ENCODE peak calls at places on chromosomes 13 and 19, in five cellular contexts. C is testis, I is right lobe of liver, T is uterus, F is body of pancreas. X is an unnamed sample.

GRCh38 chr19:35206379-35206778 is 22.2 kb downstream of the FAM187B start:
- DNase-seq in C (no peak), I (no peak), T (no peak), F (no peak), X (no peak)

GRCh38 chr13:80235559-80236296 is 105.2 kb downstream of the SPRY2 start:
- DNase-seq in C (no peak), I (no peak), T (no peak), F (no peak), X (no peak)

GRCh38 chr19:17948474-17948966 is 15.7 kb downstream of the CCDC124 start:
- DNase-seq in C (no peak), I (no peak), T (peak; percentile 62), F (peak; percentile 35), X (no peak)

GRCh38 chr13:33800646-33801186 is 17.2 kb upstream of the RFC3 start:
- DNase-seq in C (no peak), I (no peak), T (no peak), F (no peak), X (no peak)

GRCh38 chr13:110183925-110184324 is 123.0 kb downstream of the COL4A1 start:
- DNase-seq in C (no peak), I (no peak), T (no peak), F (no peak), X (no peak)

GRCh38 chr13:52925221-52925620 is 76.8 kb upstream of the PCDH8 start:
- DNase-seq in C (no peak), I (no peak), T (no peak), F (no peak), X (no peak)

GRCh38 chr19:18046066-18046718 is 38.2 kb downstream of the ARRDC2 start:
- DNase-seq in C (no peak), I (no peak), T (peak; percentile 24), F (no peak), X (no peak)

GRCh38 chr13:105334211-105334610 is 1201.3 kb downstream of the EFNB2 start:
- DNase-seq in C (no peak), I (no peak), T (no peak), F (no peak), X (no peak)

GRCh38 chr13:110726726-110727125 is 13.2 kb downstream of the ING1 start:
- DNase-seq in C (no peak), I (no peak), T (no peak), F (no peak), X (peak; percentile 86)

GRCh38 chr13:47289578-47289977 is 392.7 kb upstream of the HTR2A start:
- DNase-seq in C (no peak), I (no peak), T (no peak), F (no peak), X (no peak)

GRCh38 chr19:42273407-42274064 is 4.5 kb downstream of the CIC start:
- DNase-seq in C (no peak), I (no peak), T (no peak), F (no peak), X (peak; percentile 76)

GRCh38 chr13:97133955-97134354 is 88.2 kb upstream of the MBNL2 start:
- DNase-seq in C (no peak), I (no peak), T (no peak), F (no peak), X (no peak)

GRCh38 chr13:96662036-96662435 is 332.2 kb downstream of the OXGR1 start:
- DNase-seq in C (no peak), I (no peak), T (no peak), F (no peak), X (no peak)

GRCh38 chr13:36778083-36778671 is 40.8 kb upstream of the RFXAP start:
- DNase-seq in C (no peak), I (no peak), T (no peak), F (no peak), X (no peak)

GRCh38 chr19:40807147-40808020 is 8.4 kb downstream of the EGLN2 start:
- DNase-seq in C (no peak), I (peak; percentile 56), T (peak; percentile 33), F (no peak), X (no peak)

GRCh38 chr13:95083758-95084157 is 217.5 kb downstream of the ABCC4 start:
- DNase-seq in C (no peak), I (no peak), T (no peak), F (no peak), X (no peak)

GRCh38 chr13:85197431-85197830 is 601.8 kb downstream of the SLITRK6 start:
- DNase-seq in C (no peak), I (no peak), T (no peak), F (no peak), X (no peak)

GRCh38 chr13:36131931-36132297 is 732 bp upstream of the DCLK1 start:
- DNase-seq in C (peak; percentile 42), I (no peak), T (peak; percentile 49), F (no peak), X (no peak)

GRCh38 chr13:100883453-100883852 is 208.9 kb upstream of the TMTC4 start:
- DNase-seq in C (no peak), I (no peak), T (no peak), F (no peak), X (no peak)

GRCh38 chr19:49614096-49614857 is 23.3 kb downstream of the PRR12 start:
- DNase-seq in C (no peak), I (no peak), T (no peak), F (no peak), X (no peak)

GRCh38 chr19:49438261-49438660 is 3.1 kb downstream of the SLC17A7 start:
- DNase-seq in C (no peak), I (no peak), T (no peak), F (no peak), X (no peak)

GRCh38 chr19:5345895-5346386 is 5.3 kb upstream of the PTPRS start:
- DNase-seq in C (no peak), I (no peak), T (no peak), F (no peak), X (peak; percentile 16)

GRCh38 chr13:97028441-97029299 is 34.4 kb upstream of the OXGR1 start:
- DNase-seq in C (peak; percentile 76), I (no peak), T (peak; percentile 36), F (peak; percentile 71), X (no peak)

GRCh38 chr19:16628984-16629691 is 1.1 kb upstream of the MED26 start:
- DNase-seq in C (peak; percentile 79), I (no peak), T (peak; percentile 59), F (peak; percentile 53), X (no peak)

GRCh38 chr19:16627194-16627927 is 643 bp downstream of the MED26 start:
- DNase-seq in C (no peak), I (peak; percentile 64), T (no peak), F (no peak), X (no peak)

GRCh38 chr19:16626796-16627193 is 1.2 kb downstream of the MED26 start:
- DNase-seq in C (no peak), I (no peak), T (no peak), F (no peak), X (no peak)

GRCh38 chr19:16627928-16628182 is 149 bp downstream of the MED26 start:
- DNase-seq in C (no peak), I (no peak), T (no peak), F (peak; percentile 30), X (no peak)

GRCh38 chr19:16628183-16628983 is at the start of gene MED26:
- DNase-seq in C (peak; percentile 97), I (peak; percentile 98), T (peak; percentile 93), F (peak; percentile 97), X (peak; percentile 98)
- TF ChIP-seq POLR2A in C (peak; percentile 54), I (peak; percentile 78), T (peak; percentile 67), F (peak; percentile 73), X (peak; percentile 54)

GRCh38 chr13:98540476-98540875 is 36.4 kb downstream of the STK24 start:
- DNase-seq in C (peak; percentile 46), I (no peak), T (no peak), F (no peak), X (no peak)

GRCh38 chr13:98541211-98541610 is 35.7 kb downstream of the STK24 start:
- DNase-seq in C (no peak), I (no peak), T (no peak), F (no peak), X (no peak)

GRCh38 chr13:98541701-98542203 is 35.2 kb downstream of the STK24 start:
- DNase-seq in C (no peak), I (no peak), T (no peak), F (no peak), X (no peak)

GRCh38 chr13:98537740-98538139 is 39.2 kb downstream of the STK24 start:
- DNase-seq in C (no peak), I (no peak), T (no peak), F (no peak), X (no peak)

GRCh38 chr13:98539655-98540054 is 37.3 kb downstream of the STK24 start:
- DNase-seq in C (no peak), I (no peak), T (no peak), F (no peak), X (no peak)
- H3K4me1 ChIP-seq in C (peaks cover 58% of the 10 kb centered on the region), I (peaks cover 6% of the 10 kb centered on the region), T (peaks cover 21% of the 10 kb centered on the region), F (peaks cover 67% of the 10 kb centered on the region), X (peaks cover 56% of the 10 kb centered on the region)

DNA sequence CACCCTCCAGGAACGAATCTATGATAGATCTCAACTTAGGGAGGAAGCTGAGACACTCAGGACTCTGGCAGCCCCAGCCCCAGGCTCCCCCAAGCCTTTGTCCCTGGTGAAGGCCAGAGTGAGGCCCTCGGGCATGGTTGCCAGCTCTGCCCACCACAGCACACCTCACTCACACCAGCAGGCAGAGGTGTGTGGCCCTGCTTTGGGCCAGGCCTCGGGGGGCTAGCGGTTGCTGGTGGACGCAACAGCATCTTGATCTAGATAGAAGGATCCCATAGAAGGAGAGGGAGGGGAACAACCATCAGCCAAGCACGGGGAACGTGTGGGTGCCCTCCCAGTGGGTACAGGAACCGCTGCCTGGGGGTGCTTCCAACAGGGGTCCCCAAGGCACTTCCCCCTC is 36.7 kb downstream of the DNMT1 start:
- DNase-seq in C (no peak), I (no peak), T (no peak), F (no peak), X (no peak)
- H3K36me3 ChIP-seq in C (no peaks in the 10 kb centered on the region), I (peaks cover 47% of the 10 kb centered on the region), T (no peaks in the 10 kb centered on the region), F (peaks cover 9% of the 10 kb centered on the region), X (no peaks in the 10 kb centered on the region)

GRCh38 chr19:55365245-55365644 is 2.2 kb upstream of the GARIN5B start:
- DNase-seq in C (no peak), I (no peak), T (no peak), F (no peak), X (no peak)

GRCh38 chr19:55360902-55361301 is 2.2 kb downstream of the GARIN5B start:
- DNase-seq in C (no peak), I (no peak), T (no peak), F (no peak), X (no peak)

GRCh38 chr19:55362174-55362989 is 678 bp downstream of the GARIN5B start:
- DNase-seq in C (no peak), I (no peak), T (no peak), F (no peak), X (no peak)

GRCh38 chr19:55365922-55366321 is 2.9 kb upstream of the GARIN5B start:
- DNase-seq in C (no peak), I (no peak), T (no peak), F (no peak), X (no peak)

DNA sequence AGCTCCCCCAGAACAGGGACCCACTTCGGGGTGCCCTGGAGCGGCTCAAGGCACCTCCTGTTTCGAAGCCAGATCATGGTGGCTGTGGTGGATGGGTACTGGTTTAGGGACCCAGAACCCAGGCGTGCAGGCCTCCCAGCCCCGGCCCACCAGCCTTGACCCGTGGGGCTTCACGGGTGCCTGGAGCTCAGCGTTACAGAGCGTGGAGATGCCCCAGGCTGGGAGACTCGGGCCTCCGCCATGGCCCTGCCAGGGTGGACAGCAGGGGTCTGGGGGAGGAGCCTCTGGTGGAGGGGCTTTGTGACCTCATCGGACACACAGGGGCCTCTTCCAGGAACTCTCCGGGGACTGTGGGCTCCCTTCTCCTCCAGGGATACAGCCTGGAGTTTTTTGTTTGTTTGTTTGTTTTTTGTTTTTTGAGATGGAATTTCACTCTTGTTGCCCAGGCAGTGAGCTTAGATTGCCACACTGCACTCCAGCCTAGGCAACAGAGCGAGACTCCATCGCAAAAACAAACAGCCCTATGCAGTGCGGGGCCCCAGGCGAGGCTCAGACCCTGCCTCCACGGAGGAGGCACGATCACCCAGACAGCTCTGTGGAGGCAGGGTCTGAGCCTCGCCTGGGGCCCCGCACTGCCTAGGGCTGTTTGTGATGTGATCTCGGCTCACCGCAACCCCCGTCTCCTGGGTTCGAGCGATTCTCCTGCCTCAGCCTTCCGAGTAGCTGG is at the start of gene GARIN5B:
- DNase-seq in C (no peak), I (no peak), T (no peak), F (no peak), X (no peak)
- TF ChIP-seq POLR2A in C (no peak), I (no peak), T (no peak), F (no peak), X (no peak)

X was measured in spleen.